ENCODE peak calls at places on chromosomes 4 and X, in nine cellular contexts. X, V, T, B, N, W, Y, U and M are unnamed samples.

GRCh38 chr4:5750052-5750950 is 39.3 kb downstream of the EVC start:
- DNase-seq in X (no peak), V (no peak), T (peak; percentile 84), B (no peak), N (no peak), W (no peak), Y (no peak), U (no peak), M (no peak)

GRCh38 chr4:57426779-57427395 is 316.7 kb upstream of the IGFBP7 start:
- DNase-seq in X (no peak), V (peak; percentile 21), T (peak; percentile 66), B (peak; percentile 59), N (peak; percentile 35), W (no peak), Y (peak; percentile 22), U (peak; percentile 66), M (peak; percentile 69)

GRCh38 chr4:107060388-107060787 is 24.3 kb upstream of the DKK2 start:
- DNase-seq in X (no peak), V (no peak), T (no peak), B (no peak), N (no peak), W (no peak), Y (no peak), U (no peak), M (no peak)

GRCh38 chrX:15107367-15107988 is 162.4 kb downstream of the ASB9 start:
- DNase-seq in X (no peak), V (no peak), T (no peak), B (no peak), N (no peak), W (no peak), Y (no peak), U (no peak), M (no peak)

GRCh38 chrX:132409780-132410556 is 78.9 kb downstream of the MBNL3 start:
- DNase-seq in X (no peak), V (no peak), T (no peak), B (no peak), N (no peak), W (no peak), Y (no peak), U (no peak), M (no peak)

GRCh38 chr4:148443550-148444295 is 1.5 kb upstream of the NR3C2 start:
- DNase-seq in X (no peak), V (no peak), T (no peak), B (peak; percentile 40), N (no peak), W (peak; percentile 79), Y (peak; percentile 14), U (peak; percentile 40), M (peak; percentile 53)

GRCh38 chr4:1403177-1403583 is 3.1 kb downstream of the NKX1-1 start:
- DNase-seq in X (peak; percentile 38), V (no peak), T (no peak), B (no peak), N (no peak), W (peak; percentile 46), Y (no peak), U (no peak), M (no peak)

GRCh38 chr4:4386296-4386735 is 586 bp upstream of the NSG1 start:
- DNase-seq in X (no peak), V (no peak), T (no peak), B (no peak), N (no peak), W (no peak), Y (no peak), U (no peak), M (no peak)

GRCh38 chrX:2841511-2841910 is 12.8 kb downstream of the GYG2 start:
- DNase-seq in X (no peak), V (no peak), T (no peak), B (no peak), N (no peak), W (no peak), Y (no peak), U (no peak), M (no peak)

GRCh38 chr4:3342182-3342854 is 49.5 kb downstream of the RGS12 start:
- DNase-seq in X (no peak), V (no peak), T (peak; percentile 95), B (peak; percentile 6), N (peak; percentile 14), W (no peak), Y (no peak), U (no peak), M (no peak)

GRCh38 chr4:165418116-165418515 is 39.3 kb downstream of the CPE start:
- DNase-seq in X (no peak), V (no peak), T (no peak), B (no peak), N (no peak), W (no peak), Y (no peak), U (no peak), M (no peak)

GRCh38 chr4:156992943-156993342 is 21.3 kb upstream of the PDGFC start:
- DNase-seq in X (no peak), V (no peak), T (peak; percentile 77), B (no peak), N (no peak), W (no peak), Y (no peak), U (no peak), M (no peak)

GRCh38 chr4:119299221-119300071 is 22.5 kb downstream of the FABP2 start:
- DNase-seq in X (no peak), V (no peak), T (peak; percentile 28), B (no peak), N (no peak), W (no peak), Y (no peak), U (no peak), M (no peak)

GRCh38 chr4:87947381-87948160 is 27.9 kb upstream of the SPP1 start:
- DNase-seq in X (no peak), V (no peak), T (no peak), B (no peak), N (no peak), W (no peak), Y (no peak), U (no peak), M (no peak)
- TF ChIP-seq POLR2A in X (no peak), V (no peak), T (no peak), B (no peak), N (no peak), W (no peak), Y (no peak), U (no peak), M (no peak)

GRCh38 chr4:70608324-70608723 is 16.3 kb downstream of the AMBN start:
- DNase-seq in X (no peak), V (no peak), T (no peak), B (no peak), N (no peak), W (no peak), Y (no peak), U (no peak), M (no peak)
- H3K27ac ChIP-seq in X (no peak overlapping the region), V (no peak overlapping the region), T (no peak overlapping the region), B (no peak overlapping the region), N (no peak overlapping the region), W (no peak overlapping the region), Y (no peak overlapping the region), U (no peak overlapping the region), M (no peak overlapping the region)

GRCh38 chr4:155529197-155529596 is 137.5 kb upstream of the GUCY1A1 start:
- DNase-seq in X (no peak), V (no peak), T (no peak), B (no peak), N (no peak), W (no peak), Y (no peak), U (no peak), M (no peak)

GRCh38 chr4:155529761-155530160 is 136.9 kb upstream of the GUCY1A1 start:
- DNase-seq in X (no peak), V (no peak), T (no peak), B (no peak), N (no peak), W (no peak), Y (no peak), U (no peak), M (no peak)

GRCh38 chr4:155530290-155530689 is 136.4 kb upstream of the GUCY1A1 start:
- DNase-seq in X (no peak), V (no peak), T (no peak), B (no peak), N (no peak), W (no peak), Y (no peak), U (no peak), M (no peak)

GRCh38 chr4:155523358-155523757 is 143.3 kb upstream of the GUCY1A1 start:
- DNase-seq in X (no peak), V (no peak), T (peak; percentile 54), B (no peak), N (no peak), W (no peak), Y (no peak), U (no peak), M (no peak)

DNA sequence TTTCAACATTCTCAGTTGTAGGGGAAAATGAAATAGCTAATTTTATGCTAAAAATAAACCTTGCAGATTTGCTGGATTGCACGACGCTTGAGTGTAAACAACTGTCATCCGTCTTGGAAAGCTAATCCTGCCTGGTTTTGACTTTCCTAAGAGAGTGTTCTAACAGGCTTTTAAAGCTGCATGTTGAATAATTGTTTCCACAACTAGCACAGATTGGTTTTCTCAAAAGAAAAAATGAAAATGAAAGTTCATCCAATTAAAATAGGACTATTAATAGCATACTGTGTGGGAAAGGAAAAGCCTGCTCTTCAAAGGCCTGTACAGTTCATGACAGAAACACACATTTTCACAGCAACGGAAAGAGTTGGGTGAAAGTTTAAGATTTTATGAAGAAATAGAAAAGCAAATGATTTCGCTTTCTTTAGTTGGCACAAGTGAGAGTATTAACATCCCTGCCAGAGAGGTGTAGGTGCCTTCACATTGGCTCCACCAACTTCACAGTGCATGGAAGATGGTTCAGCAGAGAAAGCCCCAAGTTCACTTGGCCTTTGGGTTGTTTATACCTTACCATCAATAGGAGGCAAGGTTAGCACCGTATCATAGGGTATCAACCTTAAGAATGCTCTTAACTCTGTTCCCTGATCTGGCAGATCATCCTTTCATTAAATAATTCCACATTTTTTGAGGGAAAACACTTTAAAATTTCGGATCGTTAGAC is 140.0 kb upstream of the GUCY1A1 start:
- DNase-seq in X (no peak), V (no peak), T (peak; percentile 55), B (no peak), N (no peak), W (no peak), Y (no peak), U (no peak), M (no peak)
- H3K4me3 ChIP-seq in X (peak overlapping the region; percentile 47), V (peak overlapping the region; percentile 14), T (peak overlapping the region; percentile 17), B (peak overlapping the region; percentile 31), N (no peak overlapping the region), W (no peak overlapping the region), Y (no peak overlapping the region), U (no peak overlapping the region), M (no peak overlapping the region)

GRCh38 chr4:76022031-76022430 is 1.3 kb downstream of the CXCL10 start:
- DNase-seq in X (no peak), V (no peak), T (no peak), B (no peak), N (no peak), W (no peak), Y (no peak), U (no peak), M (no peak)

GRCh38 chr4:76028242-76028859 is 5.1 kb upstream of the CXCL10 start:
- DNase-seq in X (no peak), V (no peak), T (peak; percentile 17), B (no peak), N (no peak), W (no peak), Y (no peak), U (no peak), M (no peak)

GRCh38 chr4:76024007-76024406 is 710 bp upstream of the CXCL10 start:
- DNase-seq in X (no peak), V (no peak), T (no peak), B (no peak), N (no peak), W (no peak), Y (no peak), U (no peak), M (no peak)

GRCh38 chr4:76023381-76023780 is at the start of gene CXCL10:
- DNase-seq in X (no peak), V (no peak), T (peak; percentile 82), B (no peak), N (no peak), W (no peak), Y (no peak), U (no peak), M (no peak)
- TF ChIP-seq POLR2A in X (no peak), V (no peak), T (no peak), B (no peak), N (no peak), W (no peak), Y (no peak), U (no peak), M (no peak)